ENCODE peak calls at places on chromosome 4, in four cellular contexts. One of them, this sample, is unnamed.

GRCh38 chr4:112213091-112213490 is 18.5 kb upstream of the AP1AR start:
- DNase-seq in suprapubic skin: no peak
- DNase-seq in IMR-90: no peak
- DNase-seq in aorta: no peak
- DNase-seq in this sample: no peak

GRCh38 chr4:113996599-113997177 is 17.2 kb upstream of the ARSJ start:
- DNase-seq in suprapubic skin: no peak
- DNase-seq in aorta: no peak
- DNase-seq in IMR-90: peak; percentile 64
- DNase-seq in this sample: no peak

GRCh38 chr4:101643201-101643600 is 147.3 kb upstream of the BANK1 start:
- DNase-seq in suprapubic skin: no peak
- DNase-seq in aorta: no peak
- DNase-seq in IMR-90: no peak
- DNase-seq in this sample: no peak

GRCh38 chr4:120691106-120691505 is 231.4 kb downstream of the PRDM5 start:
- DNase-seq in suprapubic skin: no peak
- DNase-seq in aorta: no peak
- DNase-seq in IMR-90: peak; percentile 30
- DNase-seq in this sample: no peak

GRCh38 chr4:15653430-15653829 is 1.7 kb downstream of the FBXL5 start:
- DNase-seq in aorta: no peak
- DNase-seq in suprapubic skin: no peak
- DNase-seq in IMR-90: no peak
- DNase-seq in this sample: peak; percentile 20

GRCh38 chr4:187849556-187850245 is 145.9 kb upstream of the ZFP42 start:
- DNase-seq in IMR-90: no peak
- DNase-seq in aorta: no peak
- DNase-seq in suprapubic skin: no peak
- DNase-seq in this sample: no peak

GRCh38 chr4:666822-667544 is 7.1 kb downstream of the ATP5ME start:
- DNase-seq in IMR-90: no peak
- DNase-seq in aorta: peak; percentile 42
- DNase-seq in suprapubic skin: no peak
- DNase-seq in this sample: no peak

GRCh38 chr4:181908168-181908567 is 335.0 kb upstream of the TENM3 start:
- DNase-seq in IMR-90: peak; percentile 7
- DNase-seq in aorta: no peak
- DNase-seq in suprapubic skin: no peak
- DNase-seq in this sample: no peak

GRCh38 chr4:169634975-169635374 is 14.6 kb downstream of the CLCN3 start:
- DNase-seq in aorta: no peak
- DNase-seq in suprapubic skin: no peak
- DNase-seq in IMR-90: no peak
- DNase-seq in this sample: no peak

GRCh38 chr4:136599890-136600289 is 932.4 kb downstream of the PCDH18 start:
- DNase-seq in suprapubic skin: no peak
- DNase-seq in IMR-90: no peak
- DNase-seq in aorta: no peak
- DNase-seq in this sample: no peak

GRCh38 chr4:48043504-48043903 is 26.9 kb downstream of the NIPAL1 start:
- DNase-seq in IMR-90: no peak
- DNase-seq in suprapubic skin: no peak
- DNase-seq in aorta: no peak
- DNase-seq in this sample: no peak

GRCh38 chr4:26619784-26620183 is 35.9 kb downstream of the TBC1D19 start:
- DNase-seq in IMR-90: peak; percentile 77
- DNase-seq in suprapubic skin: no peak
- DNase-seq in aorta: no peak
- DNase-seq in this sample: no peak

GRCh38 chr4:4594531-4594930 is 52.7 kb upstream of the STX18 start:
- DNase-seq in aorta: no peak
- DNase-seq in IMR-90: no peak
- DNase-seq in suprapubic skin: no peak
- DNase-seq in this sample: no peak

GRCh38 chr4:41157009-41157408 is 57.3 kb downstream of the APBB2 start:
- DNase-seq in IMR-90: no peak
- DNase-seq in suprapubic skin: no peak
- DNase-seq in aorta: no peak
- DNase-seq in this sample: no peak

GRCh38 chr4:39699676-39700409 is 1.9 kb downstream of the UBE2K start:
- DNase-seq in suprapubic skin: no peak
- DNase-seq in IMR-90: peak; percentile 41
- DNase-seq in aorta: no peak
- DNase-seq in this sample: peak; percentile 81

GRCh38 chr4:86014599-86014998 is 345.3 kb downstream of the MAPK10 start:
- DNase-seq in aorta: no peak
- DNase-seq in IMR-90: no peak
- DNase-seq in suprapubic skin: no peak
- DNase-seq in this sample: no peak

DNA sequence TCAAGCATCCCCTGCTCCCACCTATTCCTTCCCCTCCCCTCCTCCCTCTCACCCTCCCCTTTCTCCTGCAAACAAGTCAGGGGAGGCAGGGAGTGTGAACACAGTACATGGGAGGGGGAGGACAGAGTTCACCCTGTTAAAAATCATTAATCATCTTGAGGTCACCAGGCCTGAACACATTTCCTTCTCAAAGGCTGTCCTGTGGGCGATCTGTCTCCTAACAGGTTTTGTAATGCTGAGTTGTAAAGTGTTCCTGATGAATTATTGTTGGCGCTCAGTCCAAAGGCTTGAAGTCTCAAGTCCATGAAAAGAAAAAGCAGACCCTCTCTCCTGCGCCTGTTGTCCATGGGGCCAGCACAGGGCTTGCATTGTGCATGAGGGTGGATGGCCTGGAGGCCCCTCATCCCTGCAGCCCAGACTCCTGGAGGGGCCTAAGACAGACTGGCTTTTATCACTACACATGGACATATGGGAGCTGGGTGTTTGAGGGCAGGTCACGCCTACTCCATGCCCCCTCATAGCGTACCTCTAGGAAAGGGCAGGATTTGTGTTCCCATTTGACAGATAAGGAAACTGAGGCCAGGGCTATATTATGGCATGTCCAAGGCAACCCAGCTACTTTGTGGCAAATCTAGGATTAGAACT is 189.1 kb downstream of the RAB28 start:
- DNase-seq in IMR-90: no peak
- DNase-seq in aorta: no peak
- DNase-seq in suprapubic skin: no peak
- DNase-seq in this sample: no peak
- H3K4me3 ChIP-seq in IMR-90: no peak overlapping the region
- H3K4me3 ChIP-seq in aorta: no peak overlapping the region
- H3K4me3 ChIP-seq in suprapubic skin: no peak overlapping the region
- H3K4me3 ChIP-seq in this sample: no peak overlapping the region

GRCh38 chr4:2626231-2626630 is 89.8 kb downstream of the FAM193A start:
- DNase-seq in aorta: no peak
- DNase-seq in suprapubic skin: peak; percentile 42
- DNase-seq in IMR-90: no peak
- DNase-seq in this sample: no peak

GRCh38 chr4:2634014-2634413 is 97.6 kb downstream of the FAM193A start:
- DNase-seq in IMR-90: no peak
- DNase-seq in suprapubic skin: peak; percentile 30
- DNase-seq in aorta: no peak
- DNase-seq in this sample: no peak

GRCh38 chr4:2624782-2625548 is 88.5 kb downstream of the FAM193A start:
- DNase-seq in suprapubic skin: peak; percentile 50
- DNase-seq in IMR-90: no peak
- DNase-seq in aorta: no peak
- DNase-seq in this sample: no peak

GRCh38 chr4:2636331-2636730 is 99.9 kb downstream of the FAM193A start:
- DNase-seq in suprapubic skin: no peak
- DNase-seq in aorta: no peak
- DNase-seq in IMR-90: no peak
- DNase-seq in this sample: no peak

DNA sequence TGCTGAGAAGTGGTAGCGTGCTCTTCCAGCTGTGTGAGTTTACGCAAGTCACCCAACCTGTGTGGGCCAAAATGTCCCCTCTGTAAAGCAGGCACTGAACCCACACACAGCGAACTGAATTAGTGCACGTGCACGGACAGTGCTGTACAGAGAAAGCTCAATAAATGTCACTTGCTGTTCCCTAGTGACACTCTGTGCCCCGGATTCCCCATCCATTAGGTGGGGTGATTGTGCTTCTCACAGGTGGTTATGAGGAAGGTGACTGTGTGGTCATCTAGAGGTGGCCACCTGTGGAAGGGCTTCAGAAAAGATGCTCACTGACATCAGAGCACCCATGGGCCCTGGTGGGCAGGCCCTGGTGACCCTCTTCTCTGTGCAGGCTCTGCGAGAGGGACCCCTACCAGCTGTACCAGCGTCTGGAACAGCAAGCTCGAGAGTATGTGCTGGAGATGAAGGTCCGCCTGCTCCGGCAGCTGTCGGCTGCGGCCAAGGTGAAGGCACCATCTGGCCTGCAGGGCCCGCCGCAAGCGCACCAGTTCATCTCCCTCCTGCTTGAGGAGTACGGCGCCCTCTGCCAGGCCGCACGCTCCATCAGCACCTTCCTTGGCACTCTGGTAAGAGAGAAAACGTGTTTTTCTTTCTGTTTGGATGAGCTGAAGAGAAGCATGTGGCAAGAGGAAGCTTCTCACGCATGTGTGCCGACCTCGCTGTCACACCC is 94.3 kb downstream of the FAM193A start:
- DNase-seq in suprapubic skin: peak; percentile 35
- DNase-seq in aorta: no peak
- DNase-seq in IMR-90: no peak
- DNase-seq in this sample: no peak
- H3K36me3 ChIP-seq in suprapubic skin: peaks cover 78% of the 10 kb centered on the region
- H3K36me3 ChIP-seq in aorta: peaks cover 8% of the 10 kb centered on the region
- H3K36me3 ChIP-seq in IMR-90: peaks cover 43% of the 10 kb centered on the region
- H3K36me3 ChIP-seq in this sample: peaks cover 56% of the 10 kb centered on the region

DNA sequence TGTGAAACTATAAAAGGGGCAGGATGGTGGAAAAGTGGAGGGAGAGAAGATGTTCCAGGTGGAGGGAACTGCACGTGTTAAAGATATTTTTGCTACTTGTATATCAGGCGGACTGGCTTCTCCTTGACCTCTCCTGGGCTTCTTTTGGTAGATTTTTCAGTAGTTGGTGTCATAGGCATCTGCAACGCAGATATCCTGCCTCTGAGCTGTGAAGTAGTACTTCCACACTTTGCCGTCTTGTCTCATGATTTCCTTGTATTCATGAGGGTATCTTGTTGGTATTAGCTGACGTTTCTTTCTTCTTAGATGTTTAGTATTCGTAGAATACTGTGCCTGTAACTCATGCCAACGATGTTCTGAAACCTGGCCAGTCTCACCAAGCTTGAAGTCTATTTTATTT is 81.0 kb downstream of the WWC2 start:
- DNase-seq in suprapubic skin: no peak
- DNase-seq in IMR-90: no peak
- DNase-seq in aorta: no peak
- DNase-seq in this sample: no peak
- H3K4me1 ChIP-seq in suprapubic skin: no peaks in the 10 kb centered on the region
- H3K4me1 ChIP-seq in IMR-90: peaks cover 12% of the 10 kb centered on the region
- H3K4me1 ChIP-seq in aorta: no peaks in the 10 kb centered on the region
- H3K4me1 ChIP-seq in this sample: no peaks in the 10 kb centered on the region

GRCh38 chr4:185202984-185203379 is 818 bp downstream of the CFAP97 start:
- DNase-seq in aorta: no peak
- DNase-seq in IMR-90: no peak
- DNase-seq in suprapubic skin: no peak
- DNase-seq in this sample: no peak

GRCh38 chr4:185205697-185206342 is 2.0 kb upstream of the CFAP97 start:
- DNase-seq in suprapubic skin: no peak
- DNase-seq in IMR-90: no peak
- DNase-seq in aorta: no peak
- DNase-seq in this sample: no peak

GRCh38 chr4:185203380-185204237 is at the start of gene CFAP97:
- DNase-seq in aorta: peak; percentile 95
- DNase-seq in IMR-90: peak; percentile 87
- DNase-seq in suprapubic skin: peak; percentile 93
- DNase-seq in this sample: peak; percentile 85

GRCh38 chr4:185204238-185204910 is 574 bp upstream of the CFAP97 start:
- DNase-seq in IMR-90: peak; percentile 21
- DNase-seq in suprapubic skin: no peak
- DNase-seq in aorta: no peak
- DNase-seq in this sample: no peak

GRCh38 chr4:185201983-185202962 is 1.5 kb downstream of the CFAP97 start:
- DNase-seq in aorta: no peak
- DNase-seq in suprapubic skin: no peak
- DNase-seq in IMR-90: peak; percentile 42
- DNase-seq in this sample: peak; percentile 34
- H3K4me3 ChIP-seq in aorta: no peak overlapping the region
- H3K4me3 ChIP-seq in suprapubic skin: peak overlapping the region; percentile 91
- H3K4me3 ChIP-seq in IMR-90: no peak overlapping the region
- H3K4me3 ChIP-seq in this sample: peak overlapping the region; percentile 79

This sample was measured in CD4-positive, CD25-positive, alpha-beta regulatory T cell.